ENCODE peak calls at places on chromosomes 1 and 21, in seven cellular contexts. M is GM23338, B is MM.1S, Q is fibroblast of lung, I is mesendoderm, V is A549, W is IMR-90. C is an unnamed sample. For H3K4me1, the result is how much of the 10 kb centered on the place peaks cover.

GRCh38 chr1:238681021-238681420 is 705.3 kb upstream of the CHRM3 start:
- DNase-seq in M (no peak), B (no peak), Q (peak), I (no peak), V (peak), W (peak), C (no peak)

GRCh38 chr1:28602536-28603439 is 10.7 kb downstream of the RAB42 start:
- DNase-seq in M (peak), B (peak), Q (peak), I (peak), V (peak), W (peak), C (peak)

GRCh38 chr1:70496181-70496580 is 85.1 kb downstream of the CTH start:
- DNase-seq in M (no peak), B (no peak), Q (no peak), I (no peak), V (no peak), W (no peak), C (no peak)

GRCh38 chr1:68906431-68906830 is 409.5 kb upstream of the DEPDC1 start:
- DNase-seq in M (no peak), B (no peak), Q (no peak), I (no peak), V (no peak), W (no peak), C (no peak)

GRCh38 chr1:20095564-20096434 is 23.5 kb downstream of the PLA2G2D start:
- DNase-seq in M (no peak), B (no peak), Q (no peak), I (no peak), V (no peak), W (no peak), C (no peak)

GRCh38 chr1:112901387-112901786 is 54.6 kb downstream of the SLC16A1 start:
- DNase-seq in M (no peak), B (no peak), Q (no peak), I (peak), V (no peak), W (no peak), C (no peak)

GRCh38 chr1:183892351-183892793 is 87.5 kb downstream of the RGL1 start:
- DNase-seq in M (no peak), B (no peak), Q (peak), I (no peak), V (peak), W (peak), C (no peak)

GRCh38 chr1:21668232-21669032 is 725 bp downstream of the RAP1GAP start:
- DNase-seq in M (peak), B (no peak), Q (no peak), I (no peak), V (no peak), W (no peak), C (no peak)

GRCh38 chr1:193707271-193708015 is 521.0 kb upstream of the B3GALT2 start:
- DNase-seq in M (no peak), B (no peak), Q (peak), I (no peak), V (peak), W (peak), C (no peak)

GRCh38 chr1:183090386-183091006 is 67.3 kb downstream of the LAMC1 start:
- DNase-seq in M (no peak), B (no peak), Q (peak), I (peak), V (no peak), W (peak), C (no peak)

GRCh38 chr1:245173446-245174178 is 18.8 kb downstream of the KIF26B start:
- DNase-seq in M (no peak), B (no peak), Q (peak), I (no peak), V (no peak), W (no peak), C (no peak)

GRCh38 chr1:59521456-59521855 is 224.6 kb downstream of the FGGY start:
- DNase-seq in M (no peak), B (no peak), Q (no peak), I (no peak), V (no peak), W (peak), C (no peak)

GRCh38 chr1:1355376-1355775 is 3.0 kb downstream of the MXRA8 start:
- DNase-seq in M (no peak), B (no peak), Q (peak), I (no peak), V (peak), W (peak), C (no peak)

GRCh38 chr1:207752456-207753132 is 740 bp downstream of the CD46 start:
- DNase-seq in M (peak), B (peak), Q (peak), I (peak), V (peak), W (peak), C (peak)

GRCh38 chr1:194816859-194817258 is 1630.4 kb upstream of the B3GALT2 start:
- DNase-seq in M (no peak), B (no peak), Q (no peak), I (no peak), V (no peak), W (peak), C (no peak)

GRCh38 chr1:88538222-88538899 is 145.7 kb upstream of the PKN2 start:
- DNase-seq in M (no peak), B (no peak), Q (no peak), I (no peak), V (no peak), W (no peak), C (no peak)

GRCh38 chr1:99672500-99673213 is 26.7 kb downstream of the PALMD start:
- DNase-seq in M (no peak), B (no peak), Q (peak), I (no peak), V (no peak), W (peak), C (no peak)

GRCh38 chr1:32201011-32201855 is 838 bp downstream of the CCDC28B start:
- DNase-seq in M (peak), B (peak), Q (peak), I (peak), V (no peak), W (peak), C (peak)

GRCh38 chr1:39542924-39543323 is 33.7 kb downstream of the PABPC4 start:
- DNase-seq in M (no peak), B (no peak), Q (no peak), I (peak), V (no peak), W (no peak), C (no peak)

GRCh38 chr1:91455334-91455733 is 45.3 kb upstream of the CDC7 start:
- DNase-seq in M (no peak), B (no peak), Q (no peak), I (no peak), V (no peak), W (no peak), C (no peak)

GRCh38 chr1:25891606-25892005 is 14.6 kb downstream of the STMN1 start:
- DNase-seq in M (no peak), B (no peak), Q (no peak), I (no peak), V (no peak), W (no peak), C (no peak)

GRCh38 chr1:84973493-84974334 is 23.2 kb downstream of the MCOLN2 start:
- DNase-seq in M (peak), B (no peak), Q (peak), I (peak), V (peak), W (no peak), C (peak)

GRCh38 chr1:202085682-202086373 is 36.9 kb upstream of the GPR37L1 start:
- DNase-seq in M (peak), B (no peak), Q (peak), I (peak), V (peak), W (peak), C (no peak)

GRCh38 chr1:167462341-167462740 is 56.0 kb downstream of the CD247 start:
- DNase-seq in M (no peak), B (no peak), Q (no peak), I (no peak), V (no peak), W (no peak), C (no peak)

GRCh38 chr1:15948091-15948591 is 27.8 kb downstream of the ZBTB17 start:
- DNase-seq in M (peak), B (no peak), Q (no peak), I (peak), V (no peak), W (no peak), C (peak)

GRCh38 chr1:42876009-42876408 is 29.6 kb downstream of the ZNF691 start:
- DNase-seq in M (no peak), B (no peak), Q (no peak), I (no peak), V (no peak), W (no peak), C (no peak)

GRCh38 chr1:65845758-65846060 is 53.0 kb downstream of the PDE4B start:
- DNase-seq in M (no peak), B (no peak), Q (no peak), I (no peak), V (no peak), W (no peak), C (no peak)

GRCh38 chr1:13764933-13765332 is 64.9 kb downstream of the PRDM2 start:
- DNase-seq in M (peak), B (no peak), Q (no peak), I (peak), V (no peak), W (no peak), C (peak)

GRCh38 chr1:8460784-8461183 is 142.9 kb downstream of the SLC45A1 start:
- DNase-seq in M (peak), B (no peak), Q (no peak), I (peak), V (no peak), W (no peak), C (no peak)
- H3K4me1 ChIP-seq in M (half or more), B (under half), Q (under half), I (under half), V (under half), W (under half), C (half or more)

GRCh38 chr1:38134294-38134755 is 87.7 kb upstream of the POU3F1 start:
- DNase-seq in M (peak), B (no peak), Q (no peak), I (peak), V (no peak), W (no peak), C (no peak)

GRCh38 chr1:38133304-38133703 is 86.7 kb upstream of the POU3F1 start:
- DNase-seq in M (no peak), B (no peak), Q (no peak), I (no peak), V (no peak), W (no peak), C (no peak)

GRCh38 chr1:38137164-38137563 is 90.6 kb upstream of the POU3F1 start:
- DNase-seq in M (no peak), B (no peak), Q (no peak), I (no peak), V (no peak), W (no peak), C (no peak)

GRCh38 chr1:38133781-38134180 is 87.2 kb upstream of the POU3F1 start:
- DNase-seq in M (no peak), B (no peak), Q (no peak), I (no peak), V (no peak), W (no peak), C (no peak)

GRCh38 chr1:38135621-38136414 is 89.2 kb upstream of the POU3F1 start:
- DNase-seq in M (no peak), B (no peak), Q (no peak), I (no peak), V (no peak), W (no peak), C (no peak)
- H3K4me2 ChIP-seq in M (no peak), B (no peak), Q (no peak), I (no peak), V (no peak), W (no peak), C (no peak)

GRCh38 chr21:40208960-40209359 is 341.7 kb downstream of the PCP4 start:
- DNase-seq in M (no peak), B (no peak), Q (no peak), I (no peak), V (no peak), W (no peak), C (no peak)

GRCh38 chr21:40210251-40210650 is 343.0 kb downstream of the PCP4 start:
- DNase-seq in M (no peak), B (no peak), Q (no peak), I (no peak), V (no peak), W (no peak), C (no peak)

GRCh38 chr21:40204956-40205355 is 337.7 kb downstream of the PCP4 start:
- DNase-seq in M (no peak), B (no peak), Q (no peak), I (no peak), V (no peak), W (no peak), C (no peak)

DNA sequence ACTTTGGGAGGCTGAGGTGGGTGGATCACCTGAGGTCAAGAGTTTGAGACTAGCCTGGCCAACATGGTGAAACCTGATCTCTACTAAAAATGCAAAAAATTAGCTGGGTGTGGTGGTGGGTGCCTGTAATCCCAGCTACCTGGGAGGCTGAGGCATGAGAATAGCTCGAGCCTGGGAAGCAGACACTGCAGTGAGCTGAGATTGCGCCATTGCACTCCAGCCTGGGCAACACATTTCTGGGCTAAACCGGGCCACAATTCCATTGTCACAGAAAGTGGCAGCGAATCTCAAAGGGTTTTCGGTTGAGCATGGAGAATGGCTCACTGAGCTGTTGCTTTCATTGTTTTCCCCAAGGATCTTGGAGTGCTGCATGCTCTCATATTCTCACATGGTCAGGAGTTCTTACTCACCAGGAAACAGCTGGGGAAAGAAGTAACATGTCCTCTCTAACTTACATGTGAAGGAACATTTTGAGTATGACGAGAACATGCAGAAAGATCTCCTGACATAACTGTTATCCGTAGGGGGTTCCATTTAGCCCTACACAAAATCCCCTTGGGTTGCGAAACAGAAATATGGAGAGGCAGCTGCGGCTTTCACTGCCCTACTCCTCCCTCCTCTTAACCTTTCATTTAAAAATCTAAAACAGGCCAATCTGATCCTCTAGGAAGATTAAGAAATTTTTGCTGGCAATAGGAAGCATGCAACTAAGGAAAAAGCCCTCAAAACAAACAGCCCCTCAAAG is 341.1 kb downstream of the PCP4 start:
- DNase-seq in M (no peak), B (no peak), Q (no peak), I (no peak), V (no peak), W (no peak), C (no peak)
- H3K4me1 ChIP-seq in M (under half), B (under half), Q (under half), I (under half), V (under half), W (under half), C (under half)

DNA sequence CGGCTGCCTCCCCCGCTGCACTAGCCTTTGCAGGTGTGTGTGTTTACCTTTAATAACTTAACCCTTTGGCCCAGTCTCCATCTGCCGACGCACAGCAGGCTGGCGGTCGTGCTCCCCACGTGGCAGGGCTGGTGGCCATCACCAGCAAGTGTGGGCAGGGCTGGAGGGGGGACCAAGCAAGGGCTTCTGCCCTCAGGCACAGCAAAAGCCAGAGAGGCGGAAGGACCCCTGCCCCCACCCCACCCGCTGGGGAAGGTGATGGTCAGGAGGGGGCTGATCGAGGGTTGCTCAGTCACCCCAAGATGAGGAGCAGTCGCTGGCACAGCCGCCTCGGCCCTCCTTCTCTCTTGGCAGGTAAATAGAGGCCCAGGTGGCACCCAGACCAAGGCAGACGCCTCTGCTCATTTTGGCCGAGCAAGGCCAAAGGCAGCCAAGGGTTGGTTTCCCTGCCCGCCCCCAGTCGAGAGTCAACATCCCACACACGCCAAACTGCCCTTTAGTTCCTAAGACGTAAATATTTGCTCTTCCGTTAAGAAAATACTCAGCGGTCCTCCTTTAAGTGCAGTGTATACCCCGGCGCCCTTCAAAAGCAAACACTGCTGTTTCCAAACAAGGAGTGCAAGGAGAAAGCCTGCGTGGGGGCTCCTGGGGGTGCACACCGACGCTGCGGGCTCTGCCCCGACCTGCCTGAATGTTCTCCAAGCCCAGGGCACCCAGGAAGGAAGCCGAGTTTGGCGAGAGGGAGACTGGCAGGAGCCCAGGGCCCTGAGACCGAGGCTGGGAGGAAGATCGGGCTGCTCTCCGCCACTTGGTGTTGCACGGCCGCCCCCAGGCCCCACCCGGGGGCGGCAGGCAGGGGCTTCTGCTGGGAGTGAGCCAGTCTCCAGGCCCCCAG is 82.7 kb downstream of the SIK1 start:
- DNase-seq in M (no peak), B (no peak), Q (no peak), I (no peak), V (peak), W (no peak), C (no peak)
- H3K4me2 ChIP-seq in M (no peak), B (no peak), Q (no peak), I (no peak), V (peak), W (no peak), C (no peak)

GRCh38 chr1:234958702-234959649 is 169.7 kb downstream of the TOMM20 start:
- DNase-seq in M (no peak), B (no peak), Q (no peak), I (no peak), V (no peak), W (no peak), C (no peak)
- H3K4me1 ChIP-seq in M (under half), B (under half), Q (under half), I (under half), V (half or more), W (under half), C (half or more)

GRCh38 chr1:234656981-234657651 is 47.1 kb upstream of the IRF2BP2 start:
- DNase-seq in M (no peak), B (peak), Q (peak), I (no peak), V (peak), W (peak), C (no peak)
- H3K4me2 ChIP-seq in M (peak), B (peak), Q (peak), I (no peak), V (peak), W (peak), C (no peak)

GRCh38 chr21:29145354-29145782 is 14.9 kb downstream of the MAP3K7CL start:
- DNase-seq in M (no peak), B (no peak), Q (peak), I (no peak), V (peak), W (peak), C (no peak)
- H3K4me1 ChIP-seq in M (under half), B (under half), Q (under half), I (under half), V (under half), W (under half), C (under half)

DNA sequence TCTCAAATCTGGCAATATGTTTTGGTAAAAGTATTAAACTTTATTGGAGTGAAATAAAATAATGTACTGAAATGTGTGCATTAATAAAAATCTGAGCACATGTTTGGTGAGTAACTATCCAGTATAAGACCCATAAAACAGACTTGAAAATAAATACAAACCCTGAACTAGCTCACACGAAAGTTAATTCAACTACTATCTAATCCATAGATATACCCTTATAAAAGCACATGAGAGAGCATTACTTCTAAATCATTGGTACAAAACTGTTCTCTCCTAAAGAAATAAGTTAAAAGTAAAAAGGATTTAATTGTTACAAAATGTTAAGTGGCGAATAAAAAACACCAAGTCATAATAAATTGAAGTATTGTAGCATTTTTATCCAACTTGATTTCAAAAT is 295.6 kb downstream of the PTPRC start:
- DNase-seq in M (no peak), B (no peak), Q (no peak), I (no peak), V (no peak), W (no peak), C (no peak)
- H3K4me2 ChIP-seq in M (no peak), B (no peak), Q (peak), I (no peak), V (peak), W (peak), C (peak)

C was measured in OCI-LY7.